ENCODE peak calls at places on chromosome 15, in four cellular contexts. T, L, P and W are unnamed samples.
A peak's percentile ranks its signal among the peaks of the same experiment; 100 is the strongest.

GRCh38 chr15:51096976-51097375 is 2.3 kb upstream of the TNFAIP8L3 start:
- DNase-seq in T (no peak), L (no peak), P (no peak), W (no peak)

GRCh38 chr15:31483053-31483923 is 156.7 kb downstream of the KLF13 start:
- DNase-seq in L (no peak), T (no peak), P (no peak), W (no peak)

GRCh38 chr15:70348581-70349344 is 251.0 kb upstream of the TLE3 start:
- DNase-seq in T (no peak), P (no peak), L (no peak), W (no peak)

GRCh38 chr15:76330281-76330680 is 6.3 kb upstream of the ISL2 start:
- DNase-seq in T (no peak), P (no peak), L (peak; percentile 40), W (no peak)

GRCh38 chr15:74202461-74203401 is at the start of gene STRA6:
- DNase-seq in P (peak; percentile 86), T (no peak), L (no peak), W (no peak)

GRCh38 chr15:63240136-63240535 is 37.3 kb upstream of the APH1B start:
- DNase-seq in P (no peak), L (no peak), T (no peak), W (no peak)

GRCh38 chr15:95558131-95558530 is 772.4 kb upstream of the NR2F2 start:
- DNase-seq in L (no peak), T (no peak), P (no peak), W (no peak)

GRCh38 chr15:91193059-91193715 is 93.1 kb downstream of the SV2B start:
- DNase-seq in L (no peak), P (no peak), T (no peak), W (no peak)

GRCh38 chr15:68652141-68652540 is 73.3 kb downstream of the CORO2B start:
- DNase-seq in T (no peak), P (no peak), L (peak; percentile 65), W (no peak)

GRCh38 chr15:69576035-69576526 is 123.5 kb downstream of the RPLP1 start:
- DNase-seq in T (peak; percentile 43), L (peak; percentile 56), P (peak; percentile 71), W (peak; percentile 33)

GRCh38 chr15:33735637-33736247 is 232.6 kb upstream of the CHRM5 start:
- DNase-seq in T (peak; percentile 60), P (peak; percentile 22), L (no peak), W (no peak)

GRCh38 chr15:59205839-59206622 is 612 bp upstream of the LDHAL6B start:
- DNase-seq in P (no peak), L (no peak), T (no peak), W (no peak)

GRCh38 chr15:42392309-42393024 is 33.2 kb downstream of the CAPN3 start:
- DNase-seq in P (peak; percentile 19), L (no peak), T (no peak), W (no peak)

GRCh38 chr15:39131605-39132004 is 449.3 kb upstream of the THBS1 start:
- DNase-seq in T (no peak), L (no peak), P (no peak), W (no peak)

GRCh38 chr15:31207246-31207645 is 105.7 kb upstream of the TRPM1 start:
- DNase-seq in T (no peak), L (no peak), P (no peak), W (no peak)

GRCh38 chr15:98779463-98780071 is 131.2 kb downstream of the IGF1R start:
- DNase-seq in L (peak; percentile 79), T (peak; percentile 55), P (peak; percentile 77), W (peak; percentile 48)

GRCh38 chr15:44295909-44296420 is 7.4 kb downstream of the GOLM2 start:
- DNase-seq in L (no peak), T (no peak), P (no peak), W (no peak)

GRCh38 chr15:89814112-89814742 is 425 bp downstream of the ANPEP start:
- DNase-seq in L (no peak), P (no peak), T (no peak), W (no peak)

GRCh38 chr15:100229181-100230163 is 112.3 kb downstream of the ADAMTS17 start:
- DNase-seq in P (no peak), T (no peak), L (no peak), W (peak; percentile 13)

GRCh38 chr15:27679621-27680521 is 419.2 kb downstream of the OCA2 start:
- DNase-seq in T (no peak), L (no peak), P (no peak), W (no peak)

GRCh38 chr15:92848852-92849598 is 51.1 kb upstream of the CHD2 start:
- DNase-seq in P (no peak), L (no peak), T (peak; percentile 87), W (peak; percentile 29)

GRCh38 chr15:33292718-33293307 is 18.0 kb upstream of the RYR3 start:
- DNase-seq in L (peak; percentile 26), T (peak; percentile 78), P (peak; percentile 41), W (no peak)

GRCh38 chr15:58036579-58036978 is 28.9 kb downstream of the ALDH1A2 start:
- DNase-seq in P (no peak), T (no peak), L (no peak), W (no peak)

GRCh38 chr15:66721501-66721937 is 19.5 kb downstream of the SMAD6 start:
- DNase-seq in P (no peak), T (no peak), L (no peak), W (no peak)
- H3K36me3 ChIP-seq in P (no peaks in the 10 kb centered on the region), T (peaks cover 15% of the 10 kb centered on the region), L (peaks cover 44% of the 10 kb centered on the region), W (no peaks in the 10 kb centered on the region)

DNA sequence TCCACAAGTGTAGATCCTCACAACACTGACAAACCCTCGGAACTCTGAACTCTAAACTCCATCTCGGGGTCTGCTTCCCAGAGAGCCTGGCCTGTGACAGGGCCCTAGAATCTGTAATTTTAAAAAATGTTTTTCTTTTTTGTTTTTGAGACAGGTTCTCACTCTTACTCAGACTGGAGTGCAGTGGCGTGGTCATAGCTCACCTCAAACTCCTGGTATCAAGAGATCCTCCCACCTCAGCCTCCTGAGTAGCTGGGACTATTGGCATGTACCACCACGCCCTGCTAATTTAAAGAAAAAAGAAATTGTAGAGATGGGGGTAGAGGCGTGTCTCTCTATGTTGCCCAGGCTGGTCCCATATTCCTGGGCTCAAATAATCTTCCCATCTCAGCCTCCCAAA is 26.2 kb downstream of the CRABP1 start:
- DNase-seq in P (no peak), L (no peak), T (no peak), W (no peak)
- H3K4me3 ChIP-seq in P (no peak overlapping the region), L (no peak overlapping the region), T (no peak overlapping the region), W (no peak overlapping the region)

DNA sequence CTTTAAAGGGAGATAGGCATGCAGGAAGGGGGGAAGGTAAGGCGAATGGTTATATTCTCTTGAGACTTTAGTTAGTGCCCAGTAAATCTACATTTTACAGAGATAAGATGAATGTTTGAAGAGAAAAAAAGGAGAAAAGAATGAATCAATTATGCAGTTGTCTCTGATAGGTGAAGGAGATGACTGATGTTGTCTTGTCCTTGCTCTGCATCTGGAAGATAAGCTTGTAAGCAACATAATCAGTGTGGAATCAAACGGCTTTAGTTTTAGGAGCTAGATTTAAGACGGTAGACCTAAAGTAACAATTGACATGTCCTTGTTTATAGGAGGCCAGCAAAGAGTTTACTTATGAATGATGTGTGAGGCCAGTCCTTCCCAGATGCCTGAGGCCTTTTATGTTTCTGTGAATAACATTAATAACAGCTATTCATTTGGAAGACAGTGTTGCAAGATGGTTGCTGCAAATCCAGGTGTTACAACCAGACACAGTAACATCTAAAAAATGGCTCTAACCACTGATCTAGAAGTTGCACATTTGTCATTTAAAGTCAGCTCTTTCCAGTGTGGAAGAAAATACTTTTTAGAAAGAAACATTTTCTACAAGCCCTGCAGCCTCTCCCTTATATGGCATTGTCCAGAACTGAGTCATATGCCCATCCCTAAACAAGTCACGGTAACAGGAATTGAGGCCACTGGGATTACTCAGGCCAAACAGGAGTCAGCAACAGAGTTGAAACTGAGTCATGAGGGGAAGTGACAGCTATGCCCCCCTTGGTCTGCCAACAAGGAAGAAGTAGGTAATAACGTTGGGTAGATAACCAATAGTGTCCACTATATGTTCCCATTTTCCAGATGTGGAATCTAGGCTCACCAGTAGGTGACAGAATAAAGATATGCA is 77.5 kb upstream of the FBN1 start:
- DNase-seq in P (peak; percentile 53), T (no peak), L (no peak), W (no peak)
- H3K27ac ChIP-seq in P (peak overlapping the region; percentile 85), T (no peak overlapping the region), L (no peak overlapping the region), W (no peak overlapping the region)

GRCh38 chr15:84794148-84794547 is 23.0 kb upstream of the ALPK3 start:
- DNase-seq in L (no peak), P (no peak), T (no peak), W (no peak)
- H3K36me3 ChIP-seq in L (peaks cover 85% of the 10 kb centered on the region), P (peaks cover 16% of the 10 kb centered on the region), T (peaks cover 83% of the 10 kb centered on the region), W (peaks cover 50% of the 10 kb centered on the region)

DNA sequence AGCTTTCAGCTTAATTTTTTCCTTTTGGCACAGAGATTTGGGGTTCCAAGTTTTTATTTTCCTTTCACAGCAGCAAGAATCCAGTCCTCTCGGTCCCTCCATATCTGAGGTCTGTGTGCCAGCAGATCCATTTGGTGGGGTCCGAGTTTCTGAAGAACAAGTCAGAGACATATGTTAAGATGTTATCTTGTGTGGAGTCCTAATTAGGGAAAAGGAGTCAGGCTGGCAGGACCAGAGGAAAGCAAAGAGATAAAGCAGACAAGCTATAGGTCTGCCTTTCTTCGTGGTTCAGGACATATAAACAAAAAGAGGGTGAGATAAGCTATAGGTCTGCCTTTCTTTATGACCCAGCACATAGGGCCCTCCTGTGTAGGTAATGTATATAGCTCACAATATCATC is 54.9 kb downstream of the TMED3 start:
- DNase-seq in P (no peak), L (no peak), T (no peak), W (no peak)
- H3K4me3 ChIP-seq in P (no peak overlapping the region), L (no peak overlapping the region), T (no peak overlapping the region), W (no peak overlapping the region)

GRCh38 chr15:29842290-29842689 is 20.0 kb upstream of the TJP1 start:
- DNase-seq in L (no peak), P (no peak), T (no peak), W (no peak)
- H3K27ac ChIP-seq in L (no peak overlapping the region), P (no peak overlapping the region), T (no peak overlapping the region), W (no peak overlapping the region)

DNA sequence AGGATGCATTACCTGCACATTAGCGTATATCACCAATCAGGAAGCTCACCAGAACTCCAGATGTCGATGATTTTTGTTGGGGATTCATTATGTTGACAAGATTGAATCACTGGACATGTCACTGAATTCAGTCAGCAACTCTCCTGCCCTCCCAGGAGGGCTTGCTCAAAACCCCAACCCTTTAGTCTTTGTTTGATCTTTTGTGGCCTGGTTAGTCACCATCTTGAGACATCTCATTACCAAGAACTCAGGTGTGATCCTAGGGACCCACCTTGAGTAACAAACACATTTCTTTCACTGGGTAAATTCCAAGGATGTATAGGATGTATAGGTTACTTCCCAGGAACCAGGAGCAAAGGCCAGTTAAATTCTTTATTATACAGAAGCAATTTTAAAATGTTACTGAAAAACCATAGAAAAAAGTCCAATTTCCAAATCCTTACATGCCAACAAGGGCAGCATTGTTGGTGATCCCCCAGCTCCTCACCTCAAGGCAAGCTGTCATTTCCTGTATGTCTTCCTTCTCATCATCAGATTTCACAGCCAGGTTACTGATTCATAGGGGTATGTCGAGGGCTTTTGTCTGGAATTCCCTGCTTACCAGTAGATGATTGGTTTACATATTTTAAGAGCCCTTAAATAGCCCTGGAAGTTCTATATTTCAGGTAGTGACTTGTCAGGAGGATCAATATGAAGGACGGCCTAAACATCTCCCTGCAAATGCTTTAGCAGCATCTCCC is 11.7 kb downstream of the SNRPN start:
- DNase-seq in L (no peak), P (no peak), T (no peak), W (no peak)
- H3K36me3 ChIP-seq in L (peaks cover 94% of the 10 kb centered on the region), P (no peaks in the 10 kb centered on the region), T (no peaks in the 10 kb centered on the region), W (peaks cover 56% of the 10 kb centered on the region)

GRCh38 chr15:34793901-34794300 is 1.4 kb downstream of the ACTC1 start:
- DNase-seq in P (no peak), T (no peak), L (peak; percentile 43), W (no peak)
- H3K4me3 ChIP-seq in P (no peak overlapping the region), T (no peak overlapping the region), L (peak overlapping the region; percentile 63), W (no peak overlapping the region)